ENCODE peak calls at places on chromosomes 4 and X, in seven cellular contexts. One of them, this sample, is unnamed.

GRCh38 chr4:88653371-88653946 is 44.2 kb downstream of the NAP1L5 start:
- DNase-seq in central memory CD4-positive, alpha-beta T cell: no peak
- DNase-seq in activated naive CD4-positive, alpha-beta T cell treated with anti-CD3 and anti-CD28 coated beads for 36 hours: no peak
- DNase-seq in HT1080: no peak
- DNase-seq in EL: no peak
- DNase-seq in H7: no peak
- DNase-seq in NCI-H1048: no peak
- DNase-seq in this sample: no peak

GRCh38 chr4:176601156-176601555 is 191.6 kb downstream of the VEGFC start:
- DNase-seq in central memory CD4-positive, alpha-beta T cell: no peak
- DNase-seq in activated naive CD4-positive, alpha-beta T cell treated with anti-CD3 and anti-CD28 coated beads for 36 hours: no peak
- DNase-seq in HT1080: peak; percentile 55
- DNase-seq in EL: peak; percentile 62
- DNase-seq in H7: no peak
- DNase-seq in NCI-H1048: no peak
- DNase-seq in this sample: no peak

GRCh38 chr4:36235306-36235705 is 9.0 kb downstream of the ARAP2 start:
- DNase-seq in central memory CD4-positive, alpha-beta T cell: no peak
- DNase-seq in activated naive CD4-positive, alpha-beta T cell treated with anti-CD3 and anti-CD28 coated beads for 36 hours: no peak
- DNase-seq in HT1080: peak; percentile 73
- DNase-seq in EL: no peak
- DNase-seq in H7: peak; percentile 8
- DNase-seq in NCI-H1048: no peak
- DNase-seq in this sample: peak; percentile 50

GRCh38 chr4:41204400-41204978 is 9.9 kb downstream of the APBB2 start:
- DNase-seq in central memory CD4-positive, alpha-beta T cell: no peak
- DNase-seq in activated naive CD4-positive, alpha-beta T cell treated with anti-CD3 and anti-CD28 coated beads for 36 hours: no peak
- DNase-seq in HT1080: peak; percentile 87
- DNase-seq in EL: peak; percentile 90
- DNase-seq in H7: no peak
- DNase-seq in NCI-H1048: no peak
- DNase-seq in this sample: peak; percentile 94

GRCh38 chrX:12885508-12885907 is 18.6 kb downstream of the TLR7 start:
- DNase-seq in central memory CD4-positive, alpha-beta T cell: no peak
- DNase-seq in activated naive CD4-positive, alpha-beta T cell treated with anti-CD3 and anti-CD28 coated beads for 36 hours: no peak
- DNase-seq in HT1080: no peak
- DNase-seq in EL: no peak
- DNase-seq in H7: no peak
- DNase-seq in NCI-H1048: no peak
- DNase-seq in this sample: no peak

GRCh38 chr4:150010525-150011126 is 67.6 kb upstream of the DCLK2 start:
- DNase-seq in central memory CD4-positive, alpha-beta T cell: no peak
- DNase-seq in activated naive CD4-positive, alpha-beta T cell treated with anti-CD3 and anti-CD28 coated beads for 36 hours: peak; percentile 15
- DNase-seq in HT1080: peak; percentile 76
- DNase-seq in EL: peak; percentile 71
- DNase-seq in H7: peak; percentile 16
- DNase-seq in NCI-H1048: no peak
- DNase-seq in this sample: peak; percentile 78

GRCh38 chr4:152344001-152344400 is 191.9 kb downstream of the FBXW7 start:
- DNase-seq in central memory CD4-positive, alpha-beta T cell: no peak
- DNase-seq in activated naive CD4-positive, alpha-beta T cell treated with anti-CD3 and anti-CD28 coated beads for 36 hours: no peak
- DNase-seq in HT1080: no peak
- DNase-seq in EL: peak; percentile 8
- DNase-seq in H7: no peak
- DNase-seq in NCI-H1048: no peak
- DNase-seq in this sample: peak; percentile 19

GRCh38 chr4:10554694-10555093 is 97.5 kb upstream of the ZNF518B start:
- DNase-seq in central memory CD4-positive, alpha-beta T cell: peak; percentile 8
- DNase-seq in activated naive CD4-positive, alpha-beta T cell treated with anti-CD3 and anti-CD28 coated beads for 36 hours: peak; percentile 71
- DNase-seq in HT1080: peak; percentile 61
- DNase-seq in EL: peak; percentile 40
- DNase-seq in H7: peak; percentile 50
- DNase-seq in NCI-H1048: peak; percentile 20
- DNase-seq in this sample: peak; percentile 51

GRCh38 chr4:111269439-111269838 is 646.6 kb upstream of the PITX2 start:
- DNase-seq in central memory CD4-positive, alpha-beta T cell: no peak
- DNase-seq in activated naive CD4-positive, alpha-beta T cell treated with anti-CD3 and anti-CD28 coated beads for 36 hours: no peak
- DNase-seq in HT1080: no peak
- DNase-seq in EL: peak; percentile 56
- DNase-seq in H7: no peak
- DNase-seq in NCI-H1048: no peak
- DNase-seq in this sample: no peak

GRCh38 chr4:72975488-72975784 is 94.1 kb downstream of the COX18 start:
- DNase-seq in central memory CD4-positive, alpha-beta T cell: no peak
- DNase-seq in activated naive CD4-positive, alpha-beta T cell treated with anti-CD3 and anti-CD28 coated beads for 36 hours: no peak
- DNase-seq in HT1080: no peak
- DNase-seq in EL: peak; percentile 55
- DNase-seq in H7: no peak
- DNase-seq in NCI-H1048: no peak
- DNase-seq in this sample: no peak

GRCh38 chr4:115315182-115315581 is 201.8 kb upstream of the NDST4 start:
- DNase-seq in central memory CD4-positive, alpha-beta T cell: no peak
- DNase-seq in activated naive CD4-positive, alpha-beta T cell treated with anti-CD3 and anti-CD28 coated beads for 36 hours: no peak
- DNase-seq in HT1080: no peak
- DNase-seq in EL: no peak
- DNase-seq in H7: no peak
- DNase-seq in NCI-H1048: no peak
- DNase-seq in this sample: no peak

GRCh38 chr4:121072080-121072835 is at the start of gene NDNF:
- DNase-seq in central memory CD4-positive, alpha-beta T cell: peak; percentile 27
- DNase-seq in activated naive CD4-positive, alpha-beta T cell treated with anti-CD3 and anti-CD28 coated beads for 36 hours: peak; percentile 70
- DNase-seq in HT1080: no peak
- DNase-seq in EL: peak; percentile 37
- DNase-seq in H7: peak; percentile 72
- DNase-seq in NCI-H1048: no peak
- DNase-seq in this sample: peak; percentile 21

GRCh38 chr4:86977621-86978184 is 42.9 kb downstream of the AFF1 start:
- DNase-seq in central memory CD4-positive, alpha-beta T cell: no peak
- DNase-seq in activated naive CD4-positive, alpha-beta T cell treated with anti-CD3 and anti-CD28 coated beads for 36 hours: no peak
- DNase-seq in HT1080: peak; percentile 85
- DNase-seq in EL: peak; percentile 74
- DNase-seq in H7: no peak
- DNase-seq in NCI-H1048: no peak
- DNase-seq in this sample: peak; percentile 91

GRCh38 chr4:78566834-78567501 is 15.4 kb downstream of the ANXA3 start:
- DNase-seq in central memory CD4-positive, alpha-beta T cell: no peak
- DNase-seq in activated naive CD4-positive, alpha-beta T cell treated with anti-CD3 and anti-CD28 coated beads for 36 hours: no peak
- DNase-seq in HT1080: no peak
- DNase-seq in EL: no peak
- DNase-seq in H7: no peak
- DNase-seq in NCI-H1048: no peak
- DNase-seq in this sample: no peak

GRCh38 chr4:126071346-126072333 is 756.9 kb downstream of the FAT4 start:
- DNase-seq in central memory CD4-positive, alpha-beta T cell: no peak
- DNase-seq in activated naive CD4-positive, alpha-beta T cell treated with anti-CD3 and anti-CD28 coated beads for 36 hours: no peak
- DNase-seq in HT1080: peak; percentile 77
- DNase-seq in EL: peak; percentile 42
- DNase-seq in H7: no peak
- DNase-seq in NCI-H1048: peak; percentile 47
- DNase-seq in this sample: no peak

GRCh38 chr4:37847311-37847710 is 20.8 kb downstream of the PGM2 start:
- DNase-seq in central memory CD4-positive, alpha-beta T cell: no peak
- DNase-seq in activated naive CD4-positive, alpha-beta T cell treated with anti-CD3 and anti-CD28 coated beads for 36 hours: no peak
- DNase-seq in HT1080: peak; percentile 31
- DNase-seq in EL: no peak
- DNase-seq in H7: no peak
- DNase-seq in NCI-H1048: no peak
- DNase-seq in this sample: peak; percentile 36

GRCh38 chr4:172169871-172170270 is 356.7 kb downstream of the GALNTL6 start:
- DNase-seq in central memory CD4-positive, alpha-beta T cell: no peak
- DNase-seq in activated naive CD4-positive, alpha-beta T cell treated with anti-CD3 and anti-CD28 coated beads for 36 hours: no peak
- DNase-seq in HT1080: peak; percentile 40
- DNase-seq in EL: peak; percentile 18
- DNase-seq in H7: no peak
- DNase-seq in NCI-H1048: no peak
- DNase-seq in this sample: peak; percentile 34

GRCh38 chr4:186931519-186931918 is 207.9 kb upstream of the FAT1 start:
- DNase-seq in central memory CD4-positive, alpha-beta T cell: no peak
- DNase-seq in activated naive CD4-positive, alpha-beta T cell treated with anti-CD3 and anti-CD28 coated beads for 36 hours: no peak
- DNase-seq in HT1080: no peak
- DNase-seq in EL: peak; percentile 70
- DNase-seq in H7: no peak
- DNase-seq in NCI-H1048: no peak
- DNase-seq in this sample: no peak

GRCh38 chrX:10231461-10231860 is 74.7 kb downstream of the CLCN4 start:
- DNase-seq in central memory CD4-positive, alpha-beta T cell: no peak
- DNase-seq in activated naive CD4-positive, alpha-beta T cell treated with anti-CD3 and anti-CD28 coated beads for 36 hours: no peak
- DNase-seq in HT1080: no peak
- DNase-seq in EL: no peak
- DNase-seq in H7: no peak
- DNase-seq in NCI-H1048: no peak
- DNase-seq in this sample: peak; percentile 69

GRCh38 chrX:116239944-116240391 is 69.4 kb downstream of the AGTR2 start:
- DNase-seq in central memory CD4-positive, alpha-beta T cell: no peak
- DNase-seq in activated naive CD4-positive, alpha-beta T cell treated with anti-CD3 and anti-CD28 coated beads for 36 hours: no peak
- DNase-seq in HT1080: peak; percentile 52
- DNase-seq in EL: peak; percentile 31
- DNase-seq in H7: no peak
- DNase-seq in NCI-H1048: peak; percentile 1
- DNase-seq in this sample: peak; percentile 42

GRCh38 chr4:7027284-7027683 is 15.9 kb upstream of the TADA2B start:
- DNase-seq in central memory CD4-positive, alpha-beta T cell: no peak
- DNase-seq in activated naive CD4-positive, alpha-beta T cell treated with anti-CD3 and anti-CD28 coated beads for 36 hours: no peak
- DNase-seq in HT1080: no peak
- DNase-seq in EL: no peak
- DNase-seq in H7: no peak
- DNase-seq in NCI-H1048: no peak
- DNase-seq in this sample: no peak

GRCh38 chr4:166195101-166195500 is 322.1 kb downstream of the TLL1 start:
- DNase-seq in central memory CD4-positive, alpha-beta T cell: no peak
- DNase-seq in activated naive CD4-positive, alpha-beta T cell treated with anti-CD3 and anti-CD28 coated beads for 36 hours: no peak
- DNase-seq in HT1080: no peak
- DNase-seq in EL: peak; percentile 17
- DNase-seq in H7: no peak
- DNase-seq in NCI-H1048: peak; percentile 82
- DNase-seq in this sample: no peak

GRCh38 chrX:52359614-52360232 is 9.1 kb upstream of the XAGE2 start:
- DNase-seq in central memory CD4-positive, alpha-beta T cell: no peak
- DNase-seq in activated naive CD4-positive, alpha-beta T cell treated with anti-CD3 and anti-CD28 coated beads for 36 hours: no peak
- DNase-seq in HT1080: no peak
- DNase-seq in EL: no peak
- DNase-seq in H7: no peak
- DNase-seq in NCI-H1048: no peak
- DNase-seq in this sample: no peak

GRCh38 chrX:94961730-94962129 is 1287.7 kb downstream of the FAM133A start:
- DNase-seq in central memory CD4-positive, alpha-beta T cell: no peak
- DNase-seq in activated naive CD4-positive, alpha-beta T cell treated with anti-CD3 and anti-CD28 coated beads for 36 hours: no peak
- DNase-seq in HT1080: no peak
- DNase-seq in EL: no peak
- DNase-seq in H7: no peak
- DNase-seq in NCI-H1048: no peak
- DNase-seq in this sample: no peak

GRCh38 chrX:120759685-120760084 is 116.0 kb downstream of the CT47B1 start:
- DNase-seq in central memory CD4-positive, alpha-beta T cell: no peak
- DNase-seq in activated naive CD4-positive, alpha-beta T cell treated with anti-CD3 and anti-CD28 coated beads for 36 hours: no peak
- DNase-seq in HT1080: no peak
- DNase-seq in EL: no peak
- DNase-seq in H7: no peak
- DNase-seq in NCI-H1048: no peak
- DNase-seq in this sample: no peak

GRCh38 chrX:53048169-53049126 is at the start of gene GPR173:
- DNase-seq in central memory CD4-positive, alpha-beta T cell: no peak
- DNase-seq in activated naive CD4-positive, alpha-beta T cell treated with anti-CD3 and anti-CD28 coated beads for 36 hours: no peak
- DNase-seq in HT1080: peak; percentile 55
- DNase-seq in EL: peak; percentile 67
- DNase-seq in H7: peak; percentile 78
- DNase-seq in NCI-H1048: peak; percentile 5
- DNase-seq in this sample: peak; percentile 37

GRCh38 chr4:125735107-125735506 is 420.4 kb downstream of the FAT4 start:
- DNase-seq in central memory CD4-positive, alpha-beta T cell: no peak
- DNase-seq in activated naive CD4-positive, alpha-beta T cell treated with anti-CD3 and anti-CD28 coated beads for 36 hours: no peak
- DNase-seq in HT1080: peak; percentile 79
- DNase-seq in EL: peak; percentile 93
- DNase-seq in H7: no peak
- DNase-seq in NCI-H1048: no peak
- DNase-seq in this sample: peak; percentile 91

GRCh38 chrX:68929332-68930150 is 100.7 kb downstream of the EFNB1 start:
- DNase-seq in central memory CD4-positive, alpha-beta T cell: no peak
- DNase-seq in activated naive CD4-positive, alpha-beta T cell treated with anti-CD3 and anti-CD28 coated beads for 36 hours: no peak
- DNase-seq in HT1080: peak; percentile 86
- DNase-seq in EL: peak; percentile 78
- DNase-seq in H7: no peak
- DNase-seq in NCI-H1048: no peak
- DNase-seq in this sample: peak; percentile 81

GRCh38 chrX:119427024-119427794 is 28.1 kb downstream of the SLC25A43 start:
- DNase-seq in central memory CD4-positive, alpha-beta T cell: no peak
- DNase-seq in activated naive CD4-positive, alpha-beta T cell treated with anti-CD3 and anti-CD28 coated beads for 36 hours: peak; percentile 5
- DNase-seq in HT1080: peak; percentile 9
- DNase-seq in EL: peak; percentile 41
- DNase-seq in H7: no peak
- DNase-seq in NCI-H1048: no peak
- DNase-seq in this sample: peak; percentile 36

GRCh38 chrX:43750248-43750676 is 94.2 kb downstream of the MAOA start:
- DNase-seq in central memory CD4-positive, alpha-beta T cell: peak; percentile 45
- DNase-seq in activated naive CD4-positive, alpha-beta T cell treated with anti-CD3 and anti-CD28 coated beads for 36 hours: peak; percentile 46
- DNase-seq in HT1080: peak; percentile 32
- DNase-seq in EL: peak; percentile 49
- DNase-seq in H7: peak; percentile 52
- DNase-seq in NCI-H1048: peak; percentile 3
- DNase-seq in this sample: peak; percentile 68

GRCh38 chr4:12716896-12717295 is 767.2 kb downstream of the RAB28 start:
- DNase-seq in central memory CD4-positive, alpha-beta T cell: no peak
- DNase-seq in activated naive CD4-positive, alpha-beta T cell treated with anti-CD3 and anti-CD28 coated beads for 36 hours: no peak
- DNase-seq in HT1080: no peak
- DNase-seq in EL: no peak
- DNase-seq in H7: no peak
- DNase-seq in NCI-H1048: no peak
- DNase-seq in this sample: no peak

GRCh38 chr4:146472404-146472803 is 49.3 kb downstream of the SLC10A7 start:
- DNase-seq in central memory CD4-positive, alpha-beta T cell: no peak
- DNase-seq in activated naive CD4-positive, alpha-beta T cell treated with anti-CD3 and anti-CD28 coated beads for 36 hours: no peak
- DNase-seq in HT1080: no peak
- DNase-seq in EL: no peak
- DNase-seq in H7: peak; percentile 28
- DNase-seq in NCI-H1048: no peak
- DNase-seq in this sample: no peak

GRCh38 chrX:10350991-10351390 is 194.2 kb downstream of the CLCN4 start:
- DNase-seq in central memory CD4-positive, alpha-beta T cell: no peak
- DNase-seq in activated naive CD4-positive, alpha-beta T cell treated with anti-CD3 and anti-CD28 coated beads for 36 hours: no peak
- DNase-seq in HT1080: peak; percentile 23
- DNase-seq in EL: peak; percentile 80
- DNase-seq in H7: no peak
- DNase-seq in NCI-H1048: no peak
- DNase-seq in this sample: peak; percentile 36

GRCh38 chr4:1475277-1476139 is 69.3 kb upstream of the NKX1-1 start:
- DNase-seq in central memory CD4-positive, alpha-beta T cell: no peak
- DNase-seq in activated naive CD4-positive, alpha-beta T cell treated with anti-CD3 and anti-CD28 coated beads for 36 hours: no peak
- DNase-seq in HT1080: no peak
- DNase-seq in EL: no peak
- DNase-seq in H7: no peak
- DNase-seq in NCI-H1048: no peak
- DNase-seq in this sample: no peak